ENCODE peak calls at places on chromosome 11, in four cellular contexts. N, A, Z and I are unnamed samples.

GRCh38 chr11:69401715-69402114 is 79.7 kb upstream of the LINC01488 start:
- DNase-seq in N (no peak), A (peak; percentile 75), Z (no peak), I (no peak)

GRCh38 chr11:44927174-44927661 is 23.5 kb downstream of the TP53I11 start:
- DNase-seq in N (peak; percentile 79), A (peak; percentile 70), Z (peak; percentile 43), I (no peak)

GRCh38 chr11:35529971-35530495 is 4.6 kb upstream of the PAMR1 start:
- DNase-seq in N (no peak), A (no peak), Z (no peak), I (no peak)

GRCh38 chr11:32706985-32707736 is 87.3 kb downstream of the CCDC73 start:
- DNase-seq in N (no peak), A (peak; percentile 19), Z (peak; percentile 37), I (peak; percentile 5)

GRCh38 chr11:58391879-58392278 is 14.8 kb downstream of the OR5B3 start:
- DNase-seq in N (no peak), A (no peak), Z (no peak), I (no peak)

GRCh38 chr11:25860677-25861445 is 471.1 kb upstream of the ANO3 start:
- DNase-seq in N (no peak), A (no peak), Z (no peak), I (no peak)

GRCh38 chr11:833849-834311 is 1.1 kb downstream of the CD151 start:
- DNase-seq in N (no peak), A (no peak), Z (no peak), I (no peak)

GRCh38 chr11:115201121-115201792 is 303.0 kb downstream of the CADM1 start:
- DNase-seq in N (peak; percentile 27), A (no peak), Z (no peak), I (no peak)

GRCh38 chr11:30917859-30918478 is 331.8 kb upstream of the MPPED2 start:
- DNase-seq in N (peak; percentile 46), A (peak; percentile 13), Z (peak; percentile 40), I (no peak)

GRCh38 chr11:43575931-43576833 is 104.4 kb upstream of the HSD17B12 start:
- DNase-seq in N (no peak), A (no peak), Z (no peak), I (no peak)

GRCh38 chr11:119316017-119316728 is 757 bp downstream of the MCAM start:
- DNase-seq in N (no peak), A (no peak), Z (no peak), I (no peak)

GRCh38 chr11:119422505-119423416 is at the start of gene THY1:
- DNase-seq in N (no peak), A (no peak), Z (no peak), I (no peak)

GRCh38 chr11:128810784-128811514 is 56.1 kb downstream of the KCNJ1 start:
- DNase-seq in N (no peak), A (no peak), Z (no peak), I (no peak)

GRCh38 chr11:104134760-104135159 is 29.2 kb downstream of the PDGFD start:
- DNase-seq in N (no peak), A (no peak), Z (no peak), I (no peak)

GRCh38 chr11:61041755-61042518 is 60.4 kb upstream of the CD5 start:
- DNase-seq in N (no peak), A (no peak), Z (no peak), I (no peak)

GRCh38 chr11:79538775-79539174 is 97.9 kb upstream of the TENM4 start:
- DNase-seq in N (no peak), A (no peak), Z (no peak), I (no peak)

GRCh38 chr11:106917973-106918372 is 100.3 kb downstream of the GUCY1A2 start:
- DNase-seq in N (peak; percentile 55), A (peak; percentile 11), Z (peak; percentile 1), I (no peak)

GRCh38 chr11:130726234-130726559 is 190.1 kb downstream of the SNX19 start:
- DNase-seq in N (no peak), A (no peak), Z (no peak), I (no peak)

GRCh38 chr11:123976770-123977560 is 616 bp downstream of the OR10S1 start:
- DNase-seq in N (no peak), A (no peak), Z (no peak), I (no peak)

GRCh38 chr11:117315285-117316196 is 515 bp downstream of the BACE1 start:
- DNase-seq in N (peak; percentile 33), A (no peak), Z (no peak), I (no peak)

GRCh38 chr11:109015283-109015682 is 350.4 kb downstream of the DDX10 start:
- DNase-seq in N (no peak), A (no peak), Z (no peak), I (no peak)

GRCh38 chr11:63813563-63814382 is 517 bp downstream of the SPINDOC start:
- DNase-seq in N (peak; percentile 40), A (peak; percentile 56), Z (no peak), I (no peak)

GRCh38 chr11:109933126-109933525 is 160.1 kb upstream of the ZC3H12C start:
- DNase-seq in N (no peak), A (peak; percentile 19), Z (no peak), I (no peak)

DNA sequence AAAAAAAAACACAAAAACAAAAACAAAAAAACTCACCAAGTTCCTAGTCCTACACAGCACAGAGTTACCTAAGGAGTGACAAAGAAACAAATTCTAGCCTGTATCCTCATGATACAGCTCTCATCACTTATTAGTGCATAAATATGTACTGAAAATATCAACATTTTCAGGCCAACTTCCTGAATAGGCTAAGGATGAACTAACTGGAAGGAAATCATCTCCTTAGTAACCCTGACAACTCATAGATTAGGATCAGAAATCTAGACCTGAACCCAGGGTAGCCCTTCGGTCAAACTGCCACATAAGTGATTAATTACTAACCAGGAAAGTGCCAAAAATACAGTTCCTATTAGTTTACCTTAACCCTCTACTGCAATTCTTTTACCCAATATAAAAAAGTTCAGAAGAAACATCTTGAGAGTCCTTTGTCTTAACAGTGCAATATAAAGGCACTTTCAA is 40.0 kb downstream of the AMBRA1 start:
- DNase-seq in N (no peak), A (peak; percentile 24), Z (peak; percentile 42), I (no peak)
- TF ChIP-seq FOXK2 in N (no peak), A (no peak), Z (no peak), I (no peak)

GRCh38 chr11:102252339-102252891 is 64.9 kb upstream of the BIRC3 start:
- DNase-seq in N (no peak), A (no peak), Z (no peak), I (no peak)
- TF ChIP-seq FOXK2 in N (no peak), A (no peak), Z (no peak), I (no peak)

GRCh38 chr11:71080239-71081097 is 171.9 kb downstream of the SHANK2 start:
- DNase-seq in N (peak; percentile 54), A (peak; percentile 60), Z (peak; percentile 76), I (peak; percentile 17)
- TF ChIP-seq FOXK2 in N (no peak), A (no peak), Z (no peak), I (no peak)

GRCh38 chr11:12195773-12196172 is 85.4 kb downstream of the MICAL2 start:
- DNase-seq in N (no peak), A (no peak), Z (no peak), I (no peak)
- TF ChIP-seq FOXK2 in N (no peak), A (no peak), Z (no peak), I (no peak)

GRCh38 chr11:5507586-5508305 is 2.0 kb downstream of the UBQLN3 start:
- DNase-seq in N (no peak), A (no peak), Z (no peak), I (no peak)

GRCh38 chr11:5508605-5509004 is 1.2 kb downstream of the UBQLN3 start:
- DNase-seq in N (no peak), A (no peak), Z (peak; percentile 18), I (no peak)

GRCh38 chr11:5507177-5507576 is 2.6 kb downstream of the UBQLN3 start:
- DNase-seq in N (no peak), A (peak; percentile 50), Z (no peak), I (no peak)

GRCh38 chr11:5505363-5506048 is 4.3 kb downstream of the UBQLN3 start:
- DNase-seq in N (no peak), A (no peak), Z (no peak), I (no peak)

GRCh38 chr11:5509803-5510202 is at the start of gene UBQLN3:
- DNase-seq in N (no peak), A (no peak), Z (no peak), I (no peak)
- TF ChIP-seq FOXK2 in N (no peak), A (no peak), Z (no peak), I (no peak)

GRCh38 chr11:134751161-134751560 is 339.1 kb upstream of the B3GAT1 start:
- DNase-seq in N (no peak), A (no peak), Z (no peak), I (no peak)

GRCh38 chr11:134746609-134747008 is 334.6 kb upstream of the B3GAT1 start:
- DNase-seq in N (no peak), A (no peak), Z (no peak), I (no peak)

GRCh38 chr11:134751825-134752224 is 339.8 kb upstream of the B3GAT1 start:
- DNase-seq in N (no peak), A (no peak), Z (no peak), I (no peak)

GRCh38 chr11:134750619-134751018 is 338.6 kb upstream of the B3GAT1 start:
- DNase-seq in N (no peak), A (no peak), Z (no peak), I (no peak)

GRCh38 chr11:134749040-134749586 is 337.1 kb upstream of the B3GAT1 start:
- DNase-seq in N (no peak), A (no peak), Z (no peak), I (no peak)
- TF ChIP-seq FOXK2 in N (no peak), A (no peak), Z (no peak), I (no peak)

GRCh38 chr11:9906043-9906791 is 242.3 kb downstream of the SWAP70 start:
- DNase-seq in N (no peak), A (no peak), Z (peak; percentile 56), I (no peak)
- TF ChIP-seq FOXK2 in N (no peak), A (no peak), Z (no peak), I (no peak)

GRCh38 chr11:27717377-27717776 is 17.1 kb upstream of the BDNF start:
- DNase-seq in N (no peak), A (no peak), Z (no peak), I (no peak)
- TF ChIP-seq FOXK2 in N (no peak), A (no peak), Z (no peak), I (no peak)